ENCODE peak calls at places on chromosomes 16 and 17, in five cellular contexts. P is pancreas, I is mesendoderm, Z is ascending aorta, V is NCI-H2171. O is an unnamed sample.

GRCh38 chr16:66603537-66604375 is 748 bp upstream of the CMTM3 start:
- DNase-seq in P (no peak), I (peak; percentile 87), Z (peak; percentile 80), V (no peak), O (no peak)

GRCh38 chr17:81612172-81612571 is 24.7 kb downstream of the NPLOC4 start:
- DNase-seq in P (no peak), I (no peak), Z (no peak), V (no peak), O (no peak)

GRCh38 chr16:58753711-58754134 is 19.6 kb upstream of the GOT2 start:
- DNase-seq in P (no peak), I (no peak), Z (no peak), V (no peak), O (no peak)

GRCh38 chr17:64630309-64631223 is 31.5 kb downstream of the SMURF2 start:
- DNase-seq in P (no peak), I (no peak), Z (no peak), V (no peak), O (no peak)

GRCh38 chr16:84115919-84116719 is 623 bp downstream of the MBTPS1 start:
- DNase-seq in P (peak; percentile 53), I (peak; percentile 67), Z (no peak), V (peak; percentile 48), O (no peak)

GRCh38 chr17:8155341-8156173 is 3.4 kb upstream of the PER1 start:
- DNase-seq in P (no peak), I (no peak), Z (no peak), V (no peak), O (no peak)

GRCh38 chr16:9159839-9160550 is 68.6 kb downstream of the HAPSTR1 start:
- DNase-seq in P (peak; percentile 44), I (peak; percentile 86), Z (no peak), V (peak; percentile 28), O (no peak)

GRCh38 chr17:27402943-27403342 is 53.3 kb upstream of the KSR1 start:
- DNase-seq in P (no peak), I (no peak), Z (no peak), V (no peak), O (no peak)

GRCh38 chr17:47762733-47763132 is 29.7 kb downstream of the TBX21 start:
- DNase-seq in P (no peak), I (no peak), Z (no peak), V (no peak), O (no peak)

GRCh38 chr16:50309527-50310307 is 43.4 kb downstream of the ADCY7 start:
- DNase-seq in P (no peak), I (no peak), Z (peak; percentile 62), V (no peak), O (no peak)

GRCh38 chr16:83117810-83118209 is 491.0 kb downstream of the CDH13 start:
- DNase-seq in P (no peak), I (no peak), Z (no peak), V (no peak), O (no peak)

GRCh38 chr17:16915752-16916556 is 56.0 kb downstream of the TNFRSF13B start:
- DNase-seq in P (peak; percentile 51), I (peak; percentile 80), Z (peak; percentile 61), V (peak; percentile 11), O (no peak)

GRCh38 chr17:40499551-40500189 is 1.8 kb downstream of the TNS4 start:
- DNase-seq in P (peak; percentile 85), I (peak; percentile 94), Z (peak; percentile 92), V (peak; percentile 55), O (peak; percentile 33)

GRCh38 chr17:29590261-29590978 is 972 bp upstream of the GIT1 start:
- DNase-seq in P (peak; percentile 18), I (no peak), Z (no peak), V (peak; percentile 57), O (no peak)

GRCh38 chr16:74770826-74771526 is 3.6 kb downstream of the FA2H start:
- DNase-seq in P (no peak), I (no peak), Z (no peak), V (no peak), O (no peak)

GRCh38 chr16:77711775-77712174 is 10.5 kb upstream of the NUDT7 start:
- DNase-seq in P (no peak), I (no peak), Z (no peak), V (no peak), O (no peak)

GRCh38 chr16:50979806-50980620 is 171.1 kb downstream of the SALL1 start:
- DNase-seq in P (no peak), I (no peak), Z (no peak), V (no peak), O (no peak)

GRCh38 chr17:78338860-78339259 is 21.0 kb downstream of the SOCS3 start:
- DNase-seq in P (no peak), I (no peak), Z (no peak), V (no peak), O (no peak)

GRCh38 chr17:7403043-7403901 is 625 bp downstream of the TMEM256 start:
- DNase-seq in P (no peak), I (peak; percentile 61), Z (peak; percentile 86), V (no peak), O (peak; percentile 26)

GRCh38 chr16:87322360-87322759 is 5.2 kb upstream of the C16orf95 start:
- DNase-seq in P (no peak), I (no peak), Z (no peak), V (no peak), O (no peak)

GRCh38 chr17:43543771-43544575 is 2.2 kb downstream of the ETV4 start:
- DNase-seq in P (peak; percentile 10), I (no peak), Z (no peak), V (no peak), O (no peak)

GRCh38 chr17:4800462-4801185 is 1.5 kb downstream of the C17orf114 start:
- DNase-seq in P (no peak), I (no peak), Z (no peak), V (peak; percentile 79), O (no peak)

GRCh38 chr16:27483624-27484023 is 66.1 kb downstream of the GTF3C1 start:
- DNase-seq in P (no peak), I (no peak), Z (no peak), V (no peak), O (no peak)

GRCh38 chr17:67546578-67547527 is 169.8 kb downstream of the PITPNC1 start:
- DNase-seq in P (peak; percentile 59), I (peak; percentile 52), Z (peak; percentile 65), V (no peak), O (no peak)

GRCh38 chr17:81063488-81064093 is 28.6 kb downstream of the BAIAP2 start:
- DNase-seq in P (no peak), I (no peak), Z (no peak), V (no peak), O (no peak)

GRCh38 chr16:81939164-81940067 is 71.9 kb downstream of the SDR42E1 start:
- DNase-seq in P (no peak), I (peak; percentile 96), Z (no peak), V (no peak), O (no peak)